ENCODE peak calls at places on chromosomes 5 and 9, in eight cellular contexts. D is fibroblast of pulmonary artery, P is NB4, I is stomach, R is GM06990, J is GM23248, S is spleen, T is mesendoderm. C is an unnamed sample.

GRCh38 chr5:174535691-174536090 is 188.7 kb upstream of the MSX2 start:
- DNase-seq in D (no peak), P (no peak), I (no peak), R (no peak), J (no peak), S (no peak), T (peak; percentile 74), C (peak; percentile 58)

GRCh38 chr9:98552306-98552705 is 156.4 kb downstream of the GABBR2 start:
- DNase-seq in D (no peak), P (no peak), I (no peak), R (no peak), J (peak; percentile 66), S (no peak), T (no peak), C (no peak)

GRCh38 chr5:8843766-8844165 is 702.1 kb downstream of the SEMA5A start:
- DNase-seq in D (peak; percentile 77), P (no peak), I (no peak), R (no peak), J (peak; percentile 87), S (no peak), T (no peak), C (peak; percentile 78)

GRCh38 chr5:137303509-137303908 is 195.6 kb downstream of the SPOCK1 start:
- DNase-seq in D (no peak), P (no peak), I (no peak), R (no peak), J (no peak), S (no peak), T (no peak), C (no peak)

GRCh38 chr5:72517961-72518690 is 10.9 kb upstream of the ZNF366 start:
- DNase-seq in D (no peak), P (peak; percentile 82), I (peak; percentile 72), R (no peak), J (peak; percentile 72), S (peak; percentile 82), T (no peak), C (peak; percentile 44)

GRCh38 chr5:65775476-65775875 is 53.5 kb downstream of the NLN start:
- DNase-seq in D (no peak), P (no peak), I (no peak), R (no peak), J (no peak), S (no peak), T (peak; percentile 52), C (no peak)

GRCh38 chr9:127489471-127490115 is 38.3 kb downstream of the LRSAM1 start:
- DNase-seq in D (no peak), P (no peak), I (no peak), R (no peak), J (no peak), S (no peak), T (peak; percentile 91), C (no peak)

GRCh38 chr5:1801954-1802295 is 718 bp downstream of the NDUFS6 start:
- DNase-seq in D (no peak), P (peak; percentile 52), I (no peak), R (no peak), J (peak; percentile 26), S (peak; percentile 47), T (peak; percentile 71), C (peak; percentile 26)

GRCh38 chr9:114276908-114277821 is 45.7 kb upstream of the ORM1 start:
- DNase-seq in D (peak; percentile 91), P (no peak), I (no peak), R (no peak), J (peak; percentile 98), S (peak; percentile 44), T (no peak), C (peak; percentile 94)

DNA sequence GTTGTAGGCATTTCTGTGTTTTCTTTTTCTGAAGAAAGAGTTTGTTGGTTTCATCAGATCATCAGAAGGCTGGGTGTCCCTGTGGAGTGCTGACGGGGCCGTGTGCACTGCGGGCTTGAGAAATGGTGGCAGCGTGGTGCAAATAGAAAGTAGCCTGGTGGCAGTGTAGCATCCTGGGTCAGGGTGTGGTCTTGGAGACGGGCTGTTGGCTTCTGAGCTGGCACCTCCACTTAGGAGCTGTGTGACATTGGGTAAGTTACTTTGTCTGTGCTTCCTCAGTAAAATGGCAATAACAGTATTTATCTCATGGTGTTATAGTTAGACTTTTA is 10.0 kb upstream of the NDST1 start:
- DNase-seq in D (no peak), P (no peak), I (no peak), R (no peak), J (no peak), S (no peak), T (no peak), C (no peak)
- H3K4me3 ChIP-seq in D (no peak overlapping the region), P (no peak overlapping the region), I (no peak overlapping the region), R (no peak overlapping the region), J (peak overlapping the region; percentile 65), S (no peak overlapping the region), T (no peak overlapping the region), C (no peak overlapping the region)

DNA sequence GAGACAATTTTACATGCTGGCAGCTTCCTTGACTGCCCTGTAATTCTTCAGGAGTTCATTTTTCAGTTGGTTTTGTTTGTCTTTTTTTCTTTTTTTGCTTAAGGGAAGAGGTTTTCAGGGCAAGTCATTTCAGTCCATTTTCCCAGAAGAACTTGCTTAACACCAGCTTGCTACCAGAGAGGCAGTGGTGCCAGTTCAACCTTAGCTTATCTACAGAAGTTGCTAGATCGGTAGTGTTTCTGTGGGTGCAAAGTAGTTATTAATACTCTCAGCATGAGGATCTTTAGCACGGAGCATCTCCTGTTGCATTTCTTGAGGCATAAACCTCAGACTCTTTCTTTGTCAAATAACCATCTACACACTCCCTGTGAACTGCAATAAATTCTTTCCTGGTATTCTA is 1.1 kb downstream of the SPEF2 start:
- DNase-seq in D (no peak), P (no peak), I (no peak), R (no peak), J (peak; percentile 42), S (no peak), T (no peak), C (peak; percentile 4)
- H3K4me3 ChIP-seq in D (no peak overlapping the region), P (no peak overlapping the region), I (no peak overlapping the region), R (no peak overlapping the region), J (peak overlapping the region; percentile 87), S (peak overlapping the region; percentile 88), T (no peak overlapping the region), C (no peak overlapping the region)

GRCh38 chr9:110669439-110669838 is 848 bp downstream of the MUSK start:
- DNase-seq in D (peak; percentile 64), P (no peak), I (no peak), R (no peak), J (no peak), S (no peak), T (no peak), C (peak; percentile 74)

GRCh38 chr9:110671849-110672248 is 3.3 kb downstream of the MUSK start:
- DNase-seq in D (no peak), P (no peak), I (no peak), R (no peak), J (no peak), S (no peak), T (no peak), C (no peak)

GRCh38 chr9:110672873-110673508 is 4.4 kb downstream of the MUSK start:
- DNase-seq in D (no peak), P (peak; percentile 7), I (no peak), R (no peak), J (no peak), S (no peak), T (no peak), C (no peak)

DNA sequence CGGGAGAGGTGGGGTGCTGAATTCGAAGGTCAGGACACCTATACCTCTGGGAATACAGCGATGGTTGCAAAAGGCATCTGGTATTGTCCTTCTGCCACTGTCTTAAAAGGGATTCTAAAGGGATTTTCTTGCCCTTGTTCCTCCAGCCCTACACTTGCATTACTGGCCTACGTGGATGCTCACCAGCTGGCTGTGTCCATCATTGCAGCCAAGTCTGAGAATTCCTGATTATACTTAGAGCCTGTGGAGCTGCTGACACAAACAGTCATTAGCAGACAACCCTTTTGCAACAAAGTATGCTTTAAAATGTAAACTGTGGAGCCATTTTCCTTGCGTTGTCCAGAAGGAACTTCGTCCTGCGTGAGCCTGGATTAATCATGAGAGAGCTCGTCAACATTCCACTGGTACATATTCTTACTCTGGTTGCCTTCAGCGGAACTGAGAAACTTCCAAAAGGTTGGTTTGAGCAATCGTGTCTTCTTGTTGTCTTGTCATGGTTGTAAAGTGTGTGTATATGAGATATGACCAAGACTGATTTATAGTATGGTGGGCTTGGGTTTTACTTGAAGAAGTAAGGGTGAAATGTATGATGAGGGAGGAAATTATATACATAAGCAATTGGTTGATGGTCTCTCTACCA is at the start of gene MUSK:
- DNase-seq in D (no peak), P (no peak), I (no peak), R (no peak), J (no peak), S (no peak), T (no peak), C (no peak)
- H3K4me3 ChIP-seq in D (no peak within 1 kb of the TSS), P (no peak within 1 kb of the TSS), I (no peak within 1 kb of the TSS), R (no peak within 1 kb of the TSS), J (no peak within 1 kb of the TSS), S (no peak within 1 kb of the TSS), T (no peak within 1 kb of the TSS), C (no peak within 1 kb of the TSS)

DNA sequence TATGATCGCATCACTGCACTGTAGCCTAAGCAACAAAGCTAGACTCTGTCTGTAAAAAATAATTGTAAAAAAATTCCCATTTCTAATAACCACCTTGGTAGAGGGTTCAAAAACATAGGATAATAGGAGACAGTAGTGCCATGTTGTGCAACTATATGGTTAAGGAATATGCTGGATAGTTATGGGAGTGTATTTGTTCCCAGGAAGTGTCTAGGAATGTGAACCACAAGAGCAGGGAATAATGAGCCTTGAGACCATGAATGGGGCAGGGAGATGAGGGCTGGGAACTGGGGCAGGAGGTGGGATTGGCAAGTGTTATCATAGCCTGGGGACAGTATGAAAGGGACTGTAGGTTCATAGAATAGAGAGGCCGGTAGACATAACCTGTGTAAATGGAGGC is 50.4 kb downstream of the RUSC2 start:
- DNase-seq in D (no peak), P (no peak), I (no peak), R (no peak), J (no peak), S (no peak), T (no peak), C (no peak)
- H3K4me3 ChIP-seq in D (no peak overlapping the region), P (no peak overlapping the region), I (no peak overlapping the region), R (no peak overlapping the region), J (peak overlapping the region; percentile 70), S (no peak overlapping the region), T (no peak overlapping the region), C (no peak overlapping the region)

GRCh38 chr9:132585954-132586829 is 3.8 kb downstream of the BARHL1 start:
- DNase-seq in D (no peak), P (peak; percentile 59), I (no peak), R (no peak), J (no peak), S (no peak), T (no peak), C (no peak)
- H3K4me3 ChIP-seq in D (no peak overlapping the region), P (no peak overlapping the region), I (no peak overlapping the region), R (no peak overlapping the region), J (no peak overlapping the region), S (no peak overlapping the region), T (no peak overlapping the region), C (no peak overlapping the region)

C was measured in choroid plexus epithelial cell.